ENCODE peak calls at places on chromosomes 5 and 9, in nine cellular contexts. One of them, this sample, is unnamed.
A peak's percentile ranks its signal among the peaks of the same experiment; 100 is the strongest.

GRCh38 chr5:154542581-154542980 is 64.6 kb upstream of the HAND1 start:
- DNase-seq in choroid plexus epithelial cell: no peak
- DNase-seq in natural killer cell: no peak
- DNase-seq in upper lobe of right lung: no peak
- DNase-seq in heart left ventricle: no peak
- DNase-seq in type B pancreatic cell: no peak
- DNase-seq in astrocyte: no peak
- DNase-seq in GM13977: no peak
- DNase-seq in hepatocyte: no peak
- DNase-seq in this sample: no peak

GRCh38 chr5:156971415-156971814 is 8.4 kb upstream of the TIMD4 start:
- DNase-seq in choroid plexus epithelial cell: no peak
- DNase-seq in natural killer cell: no peak
- DNase-seq in upper lobe of right lung: no peak
- DNase-seq in heart left ventricle: no peak
- DNase-seq in type B pancreatic cell: no peak
- DNase-seq in astrocyte: no peak
- DNase-seq in GM13977: no peak
- DNase-seq in hepatocyte: no peak
- DNase-seq in this sample: no peak

GRCh38 chr5:91639744-91640143 is 256.6 kb upstream of the ARRDC3 start:
- DNase-seq in choroid plexus epithelial cell: no peak
- DNase-seq in natural killer cell: no peak
- DNase-seq in upper lobe of right lung: no peak
- DNase-seq in heart left ventricle: no peak
- DNase-seq in type B pancreatic cell: no peak
- DNase-seq in astrocyte: no peak
- DNase-seq in GM13977: no peak
- DNase-seq in hepatocyte: no peak
- DNase-seq in this sample: no peak

GRCh38 chr5:95440825-95441224 is 49.7 kb downstream of the FAM81B start:
- DNase-seq in choroid plexus epithelial cell: no peak
- DNase-seq in natural killer cell: no peak
- DNase-seq in upper lobe of right lung: no peak
- DNase-seq in heart left ventricle: no peak
- DNase-seq in type B pancreatic cell: no peak
- DNase-seq in astrocyte: no peak
- DNase-seq in GM13977: no peak
- DNase-seq in hepatocyte: no peak
- DNase-seq in this sample: no peak

GRCh38 chr9:108476574-108476973 is 379.2 kb downstream of the ACTL7B start:
- DNase-seq in choroid plexus epithelial cell: no peak
- DNase-seq in natural killer cell: no peak
- DNase-seq in upper lobe of right lung: no peak
- DNase-seq in heart left ventricle: no peak
- DNase-seq in type B pancreatic cell: no peak
- DNase-seq in astrocyte: peak; percentile 36
- DNase-seq in GM13977: no peak
- DNase-seq in hepatocyte: no peak
- DNase-seq in this sample: peak; percentile 41

GRCh38 chr9:20364954-20365353 is 257.3 kb downstream of the MLLT3 start:
- DNase-seq in choroid plexus epithelial cell: no peak
- DNase-seq in natural killer cell: no peak
- DNase-seq in upper lobe of right lung: no peak
- DNase-seq in heart left ventricle: no peak
- DNase-seq in type B pancreatic cell: no peak
- DNase-seq in astrocyte: no peak
- DNase-seq in GM13977: no peak
- DNase-seq in hepatocyte: no peak
- DNase-seq in this sample: no peak

GRCh38 chr5:153613143-153613542 is 122.7 kb downstream of the GRIA1 start:
- DNase-seq in choroid plexus epithelial cell: no peak
- DNase-seq in natural killer cell: no peak
- DNase-seq in upper lobe of right lung: no peak
- DNase-seq in heart left ventricle: no peak
- DNase-seq in type B pancreatic cell: no peak
- DNase-seq in astrocyte: peak; percentile 78
- DNase-seq in GM13977: no peak
- DNase-seq in hepatocyte: no peak
- DNase-seq in this sample: peak; percentile 29

GRCh38 chr9:134358026-134358967 is 32.0 kb downstream of the RXRA start:
- DNase-seq in choroid plexus epithelial cell: no peak
- DNase-seq in natural killer cell: no peak
- DNase-seq in upper lobe of right lung: peak; percentile 85
- DNase-seq in heart left ventricle: peak; percentile 81
- DNase-seq in type B pancreatic cell: no peak
- DNase-seq in astrocyte: no peak
- DNase-seq in GM13977: no peak
- DNase-seq in hepatocyte: no peak
- DNase-seq in this sample: no peak

DNA sequence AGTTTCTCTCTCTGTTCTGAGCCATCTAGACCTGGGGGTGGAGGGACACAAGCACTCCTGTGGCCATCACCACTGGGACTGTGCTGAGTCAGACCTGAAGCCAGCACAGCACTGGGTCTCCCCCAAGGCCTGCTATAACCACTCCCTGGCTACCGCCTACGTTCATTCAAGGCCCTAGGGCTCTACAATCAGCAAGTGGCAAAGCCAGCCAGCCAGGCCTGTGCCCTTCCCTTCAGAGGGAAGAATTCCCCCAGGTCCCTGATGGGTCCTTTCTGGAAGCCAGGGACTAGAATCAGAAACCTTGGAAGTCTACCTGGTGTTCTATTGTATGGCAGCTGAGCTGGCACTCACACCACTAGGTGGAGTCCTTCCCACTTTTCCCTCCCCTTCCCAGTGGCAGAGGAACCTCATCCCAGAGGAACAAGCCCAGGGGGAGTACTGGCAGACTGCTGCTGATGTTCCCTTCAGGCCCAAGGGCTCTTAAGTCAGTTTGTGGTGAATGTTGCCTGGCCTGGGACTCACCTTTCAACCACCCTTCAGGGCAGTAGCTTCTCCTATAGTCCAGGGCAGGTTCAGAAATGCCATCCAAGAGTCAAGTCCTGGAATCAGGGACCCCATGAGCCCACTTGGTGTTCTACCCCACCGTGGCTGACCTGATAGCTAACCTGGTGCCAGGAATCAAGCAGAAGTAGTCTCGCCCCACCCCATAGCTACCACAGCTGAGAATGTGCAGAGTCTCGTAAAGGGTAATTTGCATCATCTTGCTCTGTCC is 20.0 kb downstream of the JMY start:
- DNase-seq in choroid plexus epithelial cell: peak; percentile 36
- DNase-seq in natural killer cell: no peak
- DNase-seq in upper lobe of right lung: no peak
- DNase-seq in heart left ventricle: no peak
- DNase-seq in type B pancreatic cell: no peak
- DNase-seq in astrocyte: peak; percentile 5
- DNase-seq in GM13977: no peak
- DNase-seq in hepatocyte: peak; percentile 59
- DNase-seq in this sample: peak; percentile 23
- TF ChIP-seq CTCF in choroid plexus epithelial cell: peak; percentile 80
- TF ChIP-seq CTCF in natural killer cell: no peak
- TF ChIP-seq CTCF in upper lobe of right lung: peak; percentile 38
- TF ChIP-seq CTCF in heart left ventricle: peak; percentile 38
- TF ChIP-seq CTCF in type B pancreatic cell: peak; percentile 69
- TF ChIP-seq CTCF in astrocyte: peak; percentile 51
- TF ChIP-seq CTCF in GM13977: peak; percentile 48
- TF ChIP-seq CTCF in hepatocyte: peak; percentile 46
- TF ChIP-seq CTCF in this sample: peak; percentile 87

GRCh38 chr5:173330856-173331206 is 2.6 kb upstream of the STC2 start:
- DNase-seq in choroid plexus epithelial cell: no peak
- DNase-seq in natural killer cell: no peak
- DNase-seq in upper lobe of right lung: no peak
- DNase-seq in heart left ventricle: no peak
- DNase-seq in type B pancreatic cell: no peak
- DNase-seq in astrocyte: no peak
- DNase-seq in GM13977: no peak
- DNase-seq in hepatocyte: no peak
- DNase-seq in this sample: no peak

GRCh38 chr5:173327948-173328895 is at the start of gene STC2:
- DNase-seq in choroid plexus epithelial cell: peak; percentile 85
- DNase-seq in natural killer cell: no peak
- DNase-seq in upper lobe of right lung: no peak
- DNase-seq in heart left ventricle: peak; percentile 86
- DNase-seq in type B pancreatic cell: peak; percentile 84
- DNase-seq in astrocyte: peak; percentile 64
- DNase-seq in GM13977: peak; percentile 92
- DNase-seq in hepatocyte: peak; percentile 93
- DNase-seq in this sample: peak; percentile 93

GRCh38 chr5:173330151-173330855 is 2.1 kb upstream of the STC2 start:
- DNase-seq in choroid plexus epithelial cell: no peak
- DNase-seq in natural killer cell: no peak
- DNase-seq in upper lobe of right lung: no peak
- DNase-seq in heart left ventricle: no peak
- DNase-seq in type B pancreatic cell: no peak
- DNase-seq in astrocyte: no peak
- DNase-seq in GM13977: no peak
- DNase-seq in hepatocyte: peak; percentile 47
- DNase-seq in this sample: no peak

GRCh38 chr5:173328896-173329369 is 719 bp upstream of the STC2 start:
- DNase-seq in choroid plexus epithelial cell: peak; percentile 64
- DNase-seq in natural killer cell: no peak
- DNase-seq in upper lobe of right lung: no peak
- DNase-seq in heart left ventricle: no peak
- DNase-seq in type B pancreatic cell: no peak
- DNase-seq in astrocyte: peak; percentile 56
- DNase-seq in GM13977: peak; percentile 45
- DNase-seq in hepatocyte: peak; percentile 81
- DNase-seq in this sample: peak; percentile 77

DNA sequence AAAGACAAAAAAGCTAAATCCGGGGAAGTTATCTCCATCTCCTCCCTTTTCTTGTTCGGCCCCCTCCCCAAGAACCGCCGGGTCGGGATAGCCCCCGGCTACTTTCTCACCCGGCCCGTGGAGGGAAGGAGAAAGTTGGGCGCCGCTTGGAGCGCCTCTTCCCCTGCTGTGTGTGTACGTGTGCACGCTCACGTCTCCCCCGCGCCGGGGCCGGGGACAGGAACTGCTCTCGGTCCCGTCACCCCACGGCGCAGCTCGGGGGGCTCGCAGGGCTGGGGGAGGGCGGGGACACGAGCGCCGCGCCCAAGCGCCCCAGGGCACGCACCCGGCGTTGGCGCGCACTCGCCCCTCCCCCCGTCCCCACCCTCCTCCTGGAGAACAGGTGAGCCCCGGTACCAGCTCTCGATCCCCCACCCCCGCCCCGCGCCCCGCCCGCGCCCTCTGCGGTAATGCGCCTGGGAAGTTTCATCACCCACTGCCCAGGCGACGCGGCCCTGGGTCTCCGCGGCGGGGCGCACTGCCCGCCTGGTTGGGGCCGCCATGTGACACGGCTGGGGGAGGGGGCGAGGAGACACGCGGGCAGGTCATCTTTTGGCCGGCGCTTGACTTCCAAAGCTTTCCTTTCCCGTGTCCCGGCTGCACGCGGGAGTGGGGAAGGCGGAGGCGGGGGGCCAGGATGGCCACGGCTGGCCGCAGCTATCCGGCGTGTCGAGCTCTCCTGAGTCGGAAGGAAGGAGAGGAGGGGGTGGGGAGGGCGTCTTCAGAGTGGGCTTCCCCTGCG is 1.3 kb upstream of the STC2 start:
- DNase-seq in choroid plexus epithelial cell: no peak
- DNase-seq in natural killer cell: no peak
- DNase-seq in upper lobe of right lung: no peak
- DNase-seq in heart left ventricle: no peak
- DNase-seq in type B pancreatic cell: no peak
- DNase-seq in astrocyte: no peak
- DNase-seq in GM13977: peak; percentile 80
- DNase-seq in hepatocyte: peak; percentile 81
- DNase-seq in this sample: no peak
- TF ChIP-seq CTCF in choroid plexus epithelial cell: no peak
- TF ChIP-seq CTCF in natural killer cell: no peak
- TF ChIP-seq CTCF in upper lobe of right lung: no peak
- TF ChIP-seq CTCF in heart left ventricle: no peak
- TF ChIP-seq CTCF in type B pancreatic cell: no peak
- TF ChIP-seq CTCF in astrocyte: no peak
- TF ChIP-seq CTCF in GM13977: peak; percentile 38
- TF ChIP-seq CTCF in hepatocyte: peak; percentile 32
- TF ChIP-seq CTCF in this sample: peak; percentile 30

GRCh38 chr9:29826421-29826820 is 2253.1 kb upstream of the C9orf72 start:
- DNase-seq in choroid plexus epithelial cell: no peak
- DNase-seq in natural killer cell: no peak
- DNase-seq in upper lobe of right lung: no peak
- DNase-seq in heart left ventricle: no peak
- DNase-seq in type B pancreatic cell: no peak
- DNase-seq in astrocyte: no peak
- DNase-seq in GM13977: no peak
- DNase-seq in hepatocyte: no peak
- DNase-seq in this sample: no peak

DNA sequence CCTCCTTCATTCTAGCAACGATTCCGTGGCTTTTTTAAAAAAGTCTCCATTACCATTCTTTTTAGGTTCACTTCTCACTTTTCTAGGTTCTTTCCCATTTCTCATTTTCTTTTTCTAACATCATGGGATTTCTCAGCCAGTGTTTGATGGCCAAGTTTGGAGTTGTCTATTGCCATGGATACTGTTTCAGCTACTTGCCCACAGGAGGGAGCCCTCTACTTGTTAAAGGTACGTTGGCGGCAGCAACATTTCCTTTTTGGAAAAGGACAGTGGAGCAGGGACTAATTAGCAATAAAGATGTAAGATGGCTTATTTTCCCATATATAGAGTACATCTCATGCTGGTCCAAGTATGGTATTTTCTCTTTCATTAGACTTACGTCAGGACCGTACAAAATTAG is 2257.5 kb upstream of the C9orf72 start:
- DNase-seq in choroid plexus epithelial cell: peak; percentile 77
- DNase-seq in natural killer cell: no peak
- DNase-seq in upper lobe of right lung: no peak
- DNase-seq in heart left ventricle: no peak
- DNase-seq in type B pancreatic cell: no peak
- DNase-seq in astrocyte: peak; percentile 1
- DNase-seq in GM13977: no peak
- DNase-seq in hepatocyte: peak; percentile 72
- DNase-seq in this sample: peak; percentile 53
- TF ChIP-seq CTCF in choroid plexus epithelial cell: peak; percentile 79
- TF ChIP-seq CTCF in natural killer cell: no peak
- TF ChIP-seq CTCF in upper lobe of right lung: peak; percentile 29
- TF ChIP-seq CTCF in heart left ventricle: no peak
- TF ChIP-seq CTCF in type B pancreatic cell: peak; percentile 80
- TF ChIP-seq CTCF in astrocyte: peak; percentile 55
- TF ChIP-seq CTCF in GM13977: peak; percentile 39
- TF ChIP-seq CTCF in hepatocyte: peak; percentile 68
- TF ChIP-seq CTCF in this sample: peak; percentile 77

GRCh38 chr5:150556859-150557506 is 49.1 kb downstream of the NDST1 start:
- DNase-seq in choroid plexus epithelial cell: no peak
- DNase-seq in natural killer cell: no peak
- DNase-seq in upper lobe of right lung: no peak
- DNase-seq in heart left ventricle: no peak
- DNase-seq in type B pancreatic cell: no peak
- DNase-seq in astrocyte: no peak
- DNase-seq in GM13977: no peak
- DNase-seq in hepatocyte: no peak
- DNase-seq in this sample: no peak

GRCh38 chr5:150559701-150560100 is 51.8 kb downstream of the NDST1 start:
- DNase-seq in choroid plexus epithelial cell: peak; percentile 57
- DNase-seq in natural killer cell: no peak
- DNase-seq in upper lobe of right lung: no peak
- DNase-seq in heart left ventricle: no peak
- DNase-seq in type B pancreatic cell: no peak
- DNase-seq in astrocyte: peak; percentile 66
- DNase-seq in GM13977: no peak
- DNase-seq in hepatocyte: no peak
- DNase-seq in this sample: peak; percentile 65

GRCh38 chr5:150559088-150559487 is 51.2 kb downstream of the NDST1 start:
- DNase-seq in choroid plexus epithelial cell: no peak
- DNase-seq in natural killer cell: no peak
- DNase-seq in upper lobe of right lung: no peak
- DNase-seq in heart left ventricle: no peak
- DNase-seq in type B pancreatic cell: no peak
- DNase-seq in astrocyte: no peak
- DNase-seq in GM13977: no peak
- DNase-seq in hepatocyte: no peak
- DNase-seq in this sample: no peak

GRCh38 chr5:150557507-150557872 is 49.6 kb downstream of the NDST1 start:
- DNase-seq in choroid plexus epithelial cell: no peak
- DNase-seq in natural killer cell: no peak
- DNase-seq in upper lobe of right lung: no peak
- DNase-seq in heart left ventricle: no peak
- DNase-seq in type B pancreatic cell: no peak
- DNase-seq in astrocyte: no peak
- DNase-seq in GM13977: no peak
- DNase-seq in hepatocyte: no peak
- DNase-seq in this sample: no peak

DNA sequence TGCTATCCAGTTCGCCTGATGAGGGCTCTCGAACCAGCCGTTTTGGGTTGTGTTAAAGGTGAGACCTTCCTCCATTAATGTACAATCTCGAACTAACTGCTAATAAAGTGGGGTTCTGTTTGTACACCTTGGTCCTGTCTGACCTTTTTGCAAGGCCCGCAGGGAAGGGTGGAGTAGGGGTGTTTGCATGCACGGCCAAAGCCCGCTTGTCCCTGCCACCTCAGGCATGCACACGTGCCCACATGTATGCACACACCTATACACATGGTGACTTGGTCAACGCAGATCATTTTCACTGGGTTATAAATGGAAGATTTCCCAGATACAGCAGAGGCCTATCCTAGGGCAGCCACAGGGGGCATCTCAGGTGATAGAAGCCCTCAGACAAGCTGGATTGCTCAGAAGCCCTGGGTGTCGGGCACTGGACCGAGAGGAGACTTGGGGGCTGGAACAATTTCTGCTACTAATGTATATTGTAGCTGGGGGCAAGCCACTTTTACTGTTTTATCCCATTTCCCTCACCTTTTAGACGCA is 50.2 kb downstream of the NDST1 start:
- DNase-seq in choroid plexus epithelial cell: no peak
- DNase-seq in natural killer cell: no peak
- DNase-seq in upper lobe of right lung: no peak
- DNase-seq in heart left ventricle: no peak
- DNase-seq in type B pancreatic cell: no peak
- DNase-seq in astrocyte: no peak
- DNase-seq in GM13977: no peak
- DNase-seq in hepatocyte: no peak
- DNase-seq in this sample: no peak
- TF ChIP-seq CTCF in choroid plexus epithelial cell: no peak
- TF ChIP-seq CTCF in natural killer cell: no peak
- TF ChIP-seq CTCF in upper lobe of right lung: no peak
- TF ChIP-seq CTCF in heart left ventricle: no peak
- TF ChIP-seq CTCF in type B pancreatic cell: no peak
- TF ChIP-seq CTCF in astrocyte: no peak
- TF ChIP-seq CTCF in GM13977: no peak
- TF ChIP-seq CTCF in hepatocyte: no peak
- TF ChIP-seq CTCF in this sample: no peak

This sample was measured in HFFc6.